ENCODE peak calls at places on chromosomes 5 and 9, in eight cellular contexts. B, J, X, N, V, D, M and G are unnamed samples.
A peak's percentile ranks its signal among the peaks of the same experiment; 100 is the strongest.

GRCh38 chr5:154806176-154806575 is 44.2 kb downstream of the FAXDC2 start:
- DNase-seq in B (no peak), J (no peak), X (no peak), N (no peak), V (no peak), D (no peak), M (no peak), G (no peak)

GRCh38 chr9:79362100-79363081 is 209.4 kb upstream of the TLE4 start:
- DNase-seq in B (no peak), J (peak; percentile 67), X (peak; percentile 64), N (no peak), V (no peak), D (no peak), M (no peak), G (no peak)

GRCh38 chr9:2377135-2377534 is 244.5 kb upstream of the VLDLR start:
- DNase-seq in B (no peak), J (no peak), X (no peak), N (no peak), V (no peak), D (no peak), M (no peak), G (no peak)

GRCh38 chr5:14813747-14814146 is 57.8 kb downstream of the ANKH start:
- DNase-seq in B (no peak), J (no peak), X (no peak), N (no peak), V (no peak), D (no peak), M (no peak), G (no peak)

GRCh38 chr5:129951039-129951438 is 46.8 kb downstream of the CHSY3 start:
- DNase-seq in B (no peak), J (no peak), X (no peak), N (no peak), V (no peak), D (no peak), M (no peak), G (no peak)

GRCh38 chr5:12023614-12024241 is 119.5 kb upstream of the CTNND2 start:
- DNase-seq in B (no peak), J (no peak), X (peak; percentile 27), N (no peak), V (no peak), D (no peak), M (no peak), G (no peak)

GRCh38 chr9:118946669-118947068 is 422.6 kb downstream of the BRINP1 start:
- DNase-seq in B (no peak), J (no peak), X (no peak), N (no peak), V (no peak), D (no peak), M (no peak), G (no peak)

GRCh38 chr5:142753114-142753764 is 16.9 kb upstream of the ARHGAP26 start:
- DNase-seq in B (peak; percentile 62), J (no peak), X (no peak), N (peak; percentile 89), V (no peak), D (no peak), M (peak; percentile 73), G (peak; percentile 91)

GRCh38 chr9:122342323-122343050 is 28.3 kb upstream of the PTGS1 start:
- DNase-seq in B (no peak), J (no peak), X (no peak), N (no peak), V (no peak), D (no peak), M (no peak), G (no peak)

GRCh38 chr5:102152906-102153787 is 142.9 kb downstream of the SLCO4C1 start:
- DNase-seq in B (no peak), J (no peak), X (no peak), N (no peak), V (no peak), D (no peak), M (no peak), G (no peak)

GRCh38 chr5:144328505-144328904 is 157.8 kb downstream of the KCTD16 start:
- DNase-seq in B (no peak), J (no peak), X (no peak), N (no peak), V (no peak), D (no peak), M (peak; percentile 40), G (no peak)

GRCh38 chr5:112165399-112165798 is 253.7 kb downstream of the EPB41L4A start:
- DNase-seq in B (no peak), J (no peak), X (no peak), N (no peak), V (no peak), D (no peak), M (no peak), G (no peak)

GRCh38 chr5:112159435-112159834 is 259.6 kb downstream of the EPB41L4A start:
- DNase-seq in B (peak; percentile 56), J (no peak), X (peak; percentile 27), N (no peak), V (no peak), D (no peak), M (no peak), G (peak; percentile 94)

GRCh38 chr5:112163435-112163834 is 255.6 kb downstream of the EPB41L4A start:
- DNase-seq in B (no peak), J (no peak), X (no peak), N (no peak), V (no peak), D (no peak), M (no peak), G (no peak)

GRCh38 chr5:112161392-112161748 is 257.7 kb downstream of the EPB41L4A start:
- DNase-seq in B (no peak), J (no peak), X (no peak), N (no peak), V (no peak), D (no peak), M (no peak), G (no peak)

DNA sequence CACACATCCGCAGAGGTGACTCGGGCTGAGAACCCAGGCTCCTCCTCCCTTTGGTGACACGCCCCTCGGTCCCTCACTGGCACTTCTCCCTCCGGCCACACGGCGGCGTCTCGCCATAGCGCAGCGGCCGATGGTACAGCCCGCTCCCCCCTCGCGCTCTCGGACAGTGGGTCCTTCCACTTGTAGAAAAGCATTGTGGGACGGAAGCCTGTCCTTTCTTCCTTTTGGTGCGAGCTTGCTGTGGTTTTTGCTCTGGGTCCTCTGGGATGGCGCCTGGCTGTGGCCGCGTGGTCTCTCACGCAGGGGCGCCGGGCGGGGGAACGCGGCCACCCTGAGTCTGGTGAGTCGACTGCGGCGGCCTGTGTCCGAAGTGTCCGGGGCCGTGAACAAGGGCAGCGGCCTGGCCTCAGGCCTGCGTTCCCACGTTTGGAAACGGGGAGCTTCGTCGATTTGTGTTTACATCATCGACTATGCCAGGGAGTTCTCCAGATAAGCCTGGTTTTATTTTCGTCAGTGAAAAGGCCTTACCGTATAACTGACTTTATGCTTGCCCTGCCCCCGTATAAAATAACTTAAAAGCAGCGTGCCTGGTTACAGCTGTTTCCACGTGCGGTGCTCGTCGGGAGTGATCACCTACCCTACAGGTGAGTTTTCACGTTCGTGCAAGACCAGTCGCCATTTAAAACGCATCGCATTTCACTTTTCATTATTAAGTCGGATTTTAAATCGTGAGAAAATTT is 258.3 kb downstream of the EPB41L4A start:
- DNase-seq in B (peak; percentile 86), J (peak; percentile 68), X (peak; percentile 88), N (peak; percentile 86), V (no peak), D (peak; percentile 95), M (peak; percentile 93), G (peak; percentile 98)
- TF ChIP-seq POLR2A in B (peak; percentile 84), J (peak; percentile 95), X (peak; percentile 99), N (peak; percentile 42), V (peak; percentile 53), D (peak; percentile 71), M (peak; percentile 76), G (peak; percentile 80)

GRCh38 chr9:133161542-133161950 is 2.2 kb downstream of the GBGT1 start:
- DNase-seq in B (no peak), J (no peak), X (no peak), N (no peak), V (no peak), D (peak; percentile 41), M (no peak), G (no peak)

GRCh38 chr9:133160742-133161541 is 2.8 kb downstream of the GBGT1 start:
- DNase-seq in B (peak; percentile 66), J (peak; percentile 94), X (peak; percentile 61), N (peak; percentile 64), V (no peak), D (peak; percentile 70), M (peak; percentile 76), G (peak; percentile 95)

GRCh38 chr9:133164209-133164590 is 486 bp upstream of the GBGT1 start:
- DNase-seq in B (no peak), J (no peak), X (no peak), N (no peak), V (no peak), D (peak; percentile 32), M (no peak), G (no peak)

GRCh38 chr9:133163559-133164208 is at the start of gene GBGT1:
- DNase-seq in B (peak; percentile 53), J (peak; percentile 35), X (no peak), N (no peak), V (no peak), D (peak; percentile 77), M (peak; percentile 51), G (no peak)

GRCh38 chr9:133162802-133163558 is 734 bp downstream of the GBGT1 start:
- DNase-seq in B (no peak), J (no peak), X (no peak), N (no peak), V (no peak), D (peak; percentile 51), M (no peak), G (no peak)
- H3K27ac ChIP-seq in B (peak overlapping the region; percentile 72), J (peak overlapping the region; percentile 86), X (no peak overlapping the region), N (peak overlapping the region; percentile 80), V (peak overlapping the region; percentile 60), D (peak overlapping the region; percentile 66), M (no peak overlapping the region), G (peak overlapping the region; percentile 75)

GRCh38 chr5:119367502-119368237 is 11.9 kb downstream of the TNFAIP8 start:
- DNase-seq in B (no peak), J (no peak), X (peak; percentile 64), N (no peak), V (no peak), D (no peak), M (no peak), G (no peak)
- H3K4me1 ChIP-seq in B (no peaks in the 10 kb centered on the region), J (peaks cover 5% of the 10 kb centered on the region), X (peaks cover 19% of the 10 kb centered on the region), N (peaks cover 3% of the 10 kb centered on the region), V (peaks cover 63% of the 10 kb centered on the region), D (peaks cover 14% of the 10 kb centered on the region), M (no peaks in the 10 kb centered on the region), G (peaks cover 25% of the 10 kb centered on the region)

GRCh38 chr9:136849038-136849959 is at the start of gene PHPT1:
- DNase-seq in B (peak; percentile 99), J (peak; percentile 99), X (peak; percentile 99), N (peak; percentile 99), V (no peak), D (peak; percentile 98), M (peak; percentile 99), G (peak; percentile 100)

GRCh38 chr9:136848393-136849037 is 694 bp upstream of the PHPT1 start:
- DNase-seq in B (no peak), J (peak; percentile 64), X (no peak), N (no peak), V (no peak), D (peak; percentile 75), M (no peak), G (no peak)

GRCh38 chr9:136846376-136847064 is 2.7 kb upstream of the PHPT1 start:
- DNase-seq in B (no peak), J (no peak), X (no peak), N (no peak), V (no peak), D (no peak), M (no peak), G (no peak)

GRCh38 chr9:136847065-136847826 is 2.0 kb upstream of the PHPT1 start:
- DNase-seq in B (no peak), J (peak; percentile 58), X (peak; percentile 39), N (no peak), V (no peak), D (peak; percentile 83), M (peak; percentile 57), G (no peak)

GRCh38 chr9:136847827-136848392 is 1.3 kb upstream of the PHPT1 start:
- DNase-seq in B (peak; percentile 87), J (peak; percentile 79), X (peak; percentile 73), N (peak; percentile 59), V (no peak), D (peak; percentile 96), M (peak; percentile 93), G (peak; percentile 95)
- TF ChIP-seq POLR2A in B (peak; percentile 73), J (peak; percentile 97), X (peak; percentile 24), N (no peak), V (peak; percentile 6), D (peak; percentile 86), M (peak; percentile 81), G (peak; percentile 64)